ENCODE peak calls at places on chromosomes 11 and 22, in ten cellular contexts. N is MG63, E is HEK293T, X is left colon, M is dorsolateral prefrontal cortex, Z is NCI-H526 treated with DMSO at 0.1 percent for 48 hours, L is astrocyte of the cerebellum, W is Calu3, B is right atrium auricular region, U is RWPE1. K is an unnamed sample.

GRCh38 chr22:27799334-27800249 is 2.0 kb downstream of the MN1 start:
- DNase-seq in U (peak; percentile 13), L (no peak), W (no peak), E (no peak), Z (no peak), M (no peak), X (no peak), B (no peak), N (no peak), K (peak; percentile 7)

GRCh38 chr11:26626346-26626745 is 54.3 kb upstream of the MUC15 start:
- DNase-seq in X (no peak), W (no peak), B (no peak), E (no peak), M (no peak), U (peak; percentile 2), Z (no peak), L (no peak), N (peak; percentile 64), K (no peak)

GRCh38 chr11:76803811-76804600 is 20.9 kb downstream of the TSKU start:
- DNase-seq in U (no peak), X (peak; percentile 3), M (no peak), N (no peak), W (no peak), L (no peak), E (no peak), Z (no peak), B (peak; percentile 79), K (no peak)

GRCh38 chr11:115334932-115335788 is 169.1 kb downstream of the CADM1 start:
- DNase-seq in M (no peak), U (peak; percentile 20), B (no peak), W (no peak), X (no peak), L (peak; percentile 34), Z (peak; percentile 69), N (no peak), E (no peak), K (peak; percentile 36)

GRCh38 chr11:75028321-75029097 is 39.8 kb downstream of the NEU3 start:
- DNase-seq in E (no peak), W (no peak), M (no peak), X (no peak), L (no peak), B (no peak), N (no peak), U (no peak), Z (peak; percentile 16), K (no peak)

GRCh38 chr11:87232320-87232719 is 194.6 kb downstream of the TMEM135 start:
- DNase-seq in W (no peak), E (no peak), X (no peak), U (no peak), L (no peak), M (no peak), N (no peak), B (no peak), Z (no peak), K (no peak)

GRCh38 chr11:103332409-103332808 is 223.2 kb downstream of the DYNC2H1 start:
- DNase-seq in W (no peak), M (no peak), B (no peak), E (no peak), N (no peak), Z (no peak), X (no peak), L (no peak), U (no peak), K (no peak)

GRCh38 chr22:49290711-49291110 is 537.0 kb downstream of the BRD1 start:
- DNase-seq in U (no peak), M (no peak), Z (no peak), X (no peak), B (no peak), E (no peak), N (no peak), W (no peak), L (no peak), K (no peak)

GRCh38 chr11:126716456-126717083 is 284.0 kb downstream of the KIRREL3 start:
- DNase-seq in X (peak; percentile 63), W (peak; percentile 67), M (peak; percentile 56), B (no peak), L (peak; percentile 19), N (no peak), E (peak; percentile 48), U (no peak), Z (peak; percentile 70), K (peak; percentile 37)

K was measured in renal cortical epithelial cell.